ENCODE peak calls at places on chromosomes 16 and 17, in four cellular contexts. E, A, V and H are unnamed samples.

GRCh38 chr17:30920282-30920681 is 1.5 kb upstream of the ADAP2 start:
- DNase-seq in E (no peak), A (no peak), V (no peak), H (no peak)

GRCh38 chr16:1493746-1494094 is 560 bp downstream of the TELO2 start:
- DNase-seq in E (no peak), A (peak), V (no peak), H (no peak)

GRCh38 chr17:35073183-35073790 is 9.8 kb upstream of the RFFL start:
- DNase-seq in E (no peak), A (no peak), V (no peak), H (no peak)

GRCh38 chr17:48537316-48537715 is 6.5 kb upstream of the HOXB1 start:
- DNase-seq in E (no peak), A (no peak), V (no peak), H (peak)

GRCh38 chr17:50922739-50923405 is 56.7 kb upstream of the TOB1 start:
- DNase-seq in E (no peak), A (no peak), V (no peak), H (no peak)

GRCh38 chr17:17398928-17399926 is 77.6 kb upstream of the MED9 start:
- DNase-seq in E (no peak), A (no peak), V (no peak), H (no peak)

GRCh38 chr16:21689107-21689506 is 25.3 kb downstream of the OTOA start:
- DNase-seq in E (no peak), A (no peak), V (no peak), H (no peak)

GRCh38 chr16:10923650-10924214 is 18.5 kb downstream of the DEXI start:
- DNase-seq in E (no peak), A (no peak), V (peak), H (no peak)

GRCh38 chr17:81108220-81108619 is 57.1 kb upstream of the PVALEF start:
- DNase-seq in E (no peak), A (no peak), V (no peak), H (no peak)

GRCh38 chr17:17729620-17730249 is 48.5 kb downstream of the RAI1 start:
- DNase-seq in E (peak), A (no peak), V (no peak), H (no peak)